ENCODE peak calls at places on chromosomes 4 and X, in four cellular contexts. One of them, this sample, is unnamed.

GRCh38 chr4:143420227-143420626 is 83.6 kb downstream of the GAB1 start:
- DNase-seq in suprapubic skin: no peak
- DNase-seq in uterus: no peak
- DNase-seq in cardiac fibroblast: no peak
- DNase-seq in this sample: no peak

GRCh38 chr4:183182873-183183725 is 84.0 kb downstream of the WWC2 start:
- DNase-seq in suprapubic skin: no peak
- DNase-seq in uterus: peak
- DNase-seq in cardiac fibroblast: peak
- DNase-seq in this sample: no peak

GRCh38 chr4:121514443-121514842 is 133.6 kb upstream of the QRFPR start:
- DNase-seq in suprapubic skin: no peak
- DNase-seq in uterus: no peak
- DNase-seq in cardiac fibroblast: no peak
- DNase-seq in this sample: no peak

GRCh38 chrX:106955004-106955772 is 35.0 kb downstream of the CLDN2 start:
- DNase-seq in suprapubic skin: no peak
- DNase-seq in uterus: no peak
- DNase-seq in cardiac fibroblast: peak
- DNase-seq in this sample: no peak

GRCh38 chr4:151730003-151730559 is 30.7 kb downstream of the GATB start:
- DNase-seq in suprapubic skin: no peak
- DNase-seq in uterus: peak
- DNase-seq in cardiac fibroblast: no peak
- DNase-seq in this sample: no peak

GRCh38 chr4:80240976-80241375 is 25.5 kb upstream of the FGF5 start:
- DNase-seq in suprapubic skin: no peak
- DNase-seq in uterus: no peak
- DNase-seq in cardiac fibroblast: no peak
- DNase-seq in this sample: no peak

GRCh38 chr4:109414938-109415337 is 18.7 kb upstream of the SEC24B start:
- DNase-seq in suprapubic skin: no peak
- DNase-seq in uterus: no peak
- DNase-seq in cardiac fibroblast: peak
- DNase-seq in this sample: no peak

GRCh38 chr4:40699648-40700047 is 50.1 kb upstream of the NSUN7 start:
- DNase-seq in suprapubic skin: no peak
- DNase-seq in uterus: no peak
- DNase-seq in cardiac fibroblast: peak
- DNase-seq in this sample: no peak

GRCh38 chr4:14646831-14647230 is 355.4 kb upstream of the CPEB2 start:
- DNase-seq in suprapubic skin: no peak
- DNase-seq in uterus: no peak
- DNase-seq in cardiac fibroblast: no peak
- DNase-seq in this sample: no peak

GRCh38 chr4:154707877-154708276 is 35.9 kb upstream of the LRAT start:
- DNase-seq in suprapubic skin: no peak
- DNase-seq in uterus: no peak
- DNase-seq in cardiac fibroblast: no peak
- DNase-seq in this sample: no peak

GRCh38 chr4:188012546-188012945 is 17.0 kb downstream of the ZFP42 start:
- DNase-seq in suprapubic skin: no peak
- DNase-seq in uterus: no peak
- DNase-seq in cardiac fibroblast: no peak
- DNase-seq in this sample: no peak

GRCh38 chr4:159598602-159599001 is 495.7 kb downstream of the RAPGEF2 start:
- DNase-seq in suprapubic skin: no peak
- DNase-seq in uterus: no peak
- DNase-seq in cardiac fibroblast: no peak
- DNase-seq in this sample: no peak

GRCh38 chr4:26992657-26993361 is 132.2 kb downstream of the STIM2 start:
- DNase-seq in suprapubic skin: no peak
- DNase-seq in uterus: peak
- DNase-seq in cardiac fibroblast: peak
- DNase-seq in this sample: no peak

GRCh38 chr4:1534076-1534872 is 128.0 kb upstream of the NKX1-1 start:
- DNase-seq in suprapubic skin: no peak
- DNase-seq in uterus: no peak
- DNase-seq in cardiac fibroblast: no peak
- DNase-seq in this sample: no peak

DNA sequence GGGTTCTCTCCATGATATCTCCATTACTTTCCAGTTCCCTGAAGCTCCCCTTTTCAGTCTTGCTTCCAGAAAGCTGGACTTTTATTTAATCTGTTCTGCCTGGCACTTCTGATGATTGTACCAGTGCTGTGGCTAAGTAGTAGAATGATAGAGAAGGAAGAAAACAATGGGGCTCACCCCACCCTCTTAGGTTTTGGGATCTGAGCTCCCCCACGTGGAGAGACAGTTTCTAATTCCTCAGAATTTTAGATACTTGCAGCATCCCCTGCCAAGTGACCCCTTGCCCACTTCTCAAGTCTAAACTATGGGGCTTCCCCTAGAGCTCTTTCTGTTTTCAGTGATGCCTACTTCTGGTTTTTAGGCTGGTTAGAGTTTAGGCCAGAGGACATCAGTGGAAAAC is 73.9 kb downstream of the GC start:
- DNase-seq in suprapubic skin: no peak
- DNase-seq in uterus: no peak
- DNase-seq in cardiac fibroblast: peak
- DNase-seq in this sample: no peak
- TF ChIP-seq CTCF in suprapubic skin: no peak
- TF ChIP-seq CTCF in uterus: no peak
- TF ChIP-seq CTCF in cardiac fibroblast: no peak
- TF ChIP-seq CTCF in this sample: peak

GRCh38 chr4:123398151-123398802 is 1.7 kb downstream of the SPRY1 start:
- DNase-seq in suprapubic skin: peak
- DNase-seq in uterus: peak
- DNase-seq in cardiac fibroblast: no peak
- DNase-seq in this sample: peak

GRCh38 chr4:123398803-123399637 is 2.4 kb downstream of the SPRY1 start:
- DNase-seq in suprapubic skin: peak
- DNase-seq in uterus: peak
- DNase-seq in cardiac fibroblast: peak
- DNase-seq in this sample: peak

GRCh38 chr4:123401466-123402175 is 5.0 kb downstream of the SPRY1 start:
- DNase-seq in suprapubic skin: no peak
- DNase-seq in uterus: no peak
- DNase-seq in cardiac fibroblast: peak
- DNase-seq in this sample: no peak

GRCh38 chr4:123397276-123398150 is 918 bp downstream of the SPRY1 start:
- DNase-seq in suprapubic skin: peak
- DNase-seq in uterus: peak
- DNase-seq in cardiac fibroblast: peak
- DNase-seq in this sample: no peak

GRCh38 chr4:123399638-123400358 is 3.2 kb downstream of the SPRY1 start:
- DNase-seq in suprapubic skin: no peak
- DNase-seq in uterus: no peak
- DNase-seq in cardiac fibroblast: peak
- DNase-seq in this sample: no peak
- TF ChIP-seq CTCF in suprapubic skin: no peak
- TF ChIP-seq CTCF in uterus: no peak
- TF ChIP-seq CTCF in cardiac fibroblast: no peak
- TF ChIP-seq CTCF in this sample: no peak

GRCh38 chr4:117771647-117772337 is 262.5 kb upstream of the NDST3 start:
- DNase-seq in suprapubic skin: no peak
- DNase-seq in uterus: no peak
- DNase-seq in cardiac fibroblast: no peak
- DNase-seq in this sample: no peak
- TF ChIP-seq CTCF in suprapubic skin: no peak
- TF ChIP-seq CTCF in uterus: no peak
- TF ChIP-seq CTCF in cardiac fibroblast: no peak
- TF ChIP-seq CTCF in this sample: peak

DNA sequence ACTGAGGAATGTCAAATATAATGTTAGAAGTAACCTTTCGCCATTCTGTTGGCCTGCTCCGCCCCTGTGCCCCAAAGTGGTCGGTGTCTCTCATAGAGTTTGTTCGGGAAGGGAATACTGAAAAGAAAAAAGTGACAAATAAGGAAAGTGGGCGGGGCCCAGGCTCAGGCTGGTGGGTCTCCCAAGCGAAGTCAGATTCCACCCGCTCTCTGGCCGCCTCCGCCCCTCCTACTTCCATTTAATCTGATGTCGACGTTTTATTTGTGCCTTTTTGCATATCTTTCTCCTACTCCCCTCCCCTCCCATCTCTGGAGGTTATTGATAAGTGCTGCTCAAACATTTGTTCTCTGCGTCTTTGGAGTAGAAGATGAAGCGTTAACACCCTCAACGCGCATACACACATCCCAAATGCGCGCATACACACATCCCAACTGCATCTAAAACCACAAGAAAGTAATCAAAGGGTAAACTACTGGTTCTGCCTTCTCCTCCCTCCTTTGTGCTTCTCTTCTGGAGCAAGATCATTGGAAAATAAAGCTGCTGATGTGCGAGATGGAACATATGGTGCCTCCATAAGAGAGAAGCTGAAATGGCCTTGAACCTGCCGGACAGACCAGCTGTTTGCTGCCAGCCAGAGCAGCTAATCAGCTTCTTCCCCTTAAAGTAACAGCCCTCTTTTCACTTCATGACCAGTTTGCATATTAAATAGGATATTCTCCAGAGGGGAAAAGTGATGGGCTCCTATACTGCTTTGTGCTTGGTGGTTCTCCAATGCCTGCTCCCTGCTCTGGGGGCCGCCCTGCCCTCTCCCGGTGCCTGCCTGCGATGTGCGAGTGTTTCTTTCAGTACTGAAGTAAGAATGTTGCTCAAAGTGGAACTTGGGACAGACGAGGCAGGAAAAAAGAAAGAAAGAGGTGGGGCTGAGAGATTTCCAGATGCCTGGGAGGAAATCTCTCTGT is 3.1 kb downstream of the MAMLD1 start:
- DNase-seq in suprapubic skin: peak
- DNase-seq in uterus: peak
- DNase-seq in cardiac fibroblast: peak
- DNase-seq in this sample: no peak
- TF ChIP-seq CTCF in suprapubic skin: no peak
- TF ChIP-seq CTCF in uterus: no peak
- TF ChIP-seq CTCF in cardiac fibroblast: peak
- TF ChIP-seq CTCF in this sample: peak

GRCh38 chrX:150449313-150449712 is 86.2 kb downstream of the MAMLD1 start:
- DNase-seq in suprapubic skin: no peak
- DNase-seq in uterus: no peak
- DNase-seq in cardiac fibroblast: no peak
- DNase-seq in this sample: no peak
- TF ChIP-seq CTCF in suprapubic skin: no peak
- TF ChIP-seq CTCF in uterus: no peak
- TF ChIP-seq CTCF in cardiac fibroblast: no peak
- TF ChIP-seq CTCF in this sample: no peak

GRCh38 chr4:46390353-46391058 is 578 bp upstream of the GABRA2 start:
- DNase-seq in suprapubic skin: no peak
- DNase-seq in uterus: no peak
- DNase-seq in cardiac fibroblast: no peak
- DNase-seq in this sample: no peak

GRCh38 chr4:46387956-46388355 is 2.0 kb downstream of the GABRA2 start:
- DNase-seq in suprapubic skin: no peak
- DNase-seq in uterus: no peak
- DNase-seq in cardiac fibroblast: no peak
- DNase-seq in this sample: no peak

GRCh38 chr4:46389301-46389761 is 597 bp downstream of the GABRA2 start:
- DNase-seq in suprapubic skin: no peak
- DNase-seq in uterus: no peak
- DNase-seq in cardiac fibroblast: peak
- DNase-seq in this sample: no peak

GRCh38 chr4:46386570-46386969 is 3.4 kb downstream of the GABRA2 start:
- DNase-seq in suprapubic skin: no peak
- DNase-seq in uterus: no peak
- DNase-seq in cardiac fibroblast: no peak
- DNase-seq in this sample: no peak

GRCh38 chr4:46388860-46389259 is 1.1 kb downstream of the GABRA2 start:
- DNase-seq in suprapubic skin: no peak
- DNase-seq in uterus: no peak
- DNase-seq in cardiac fibroblast: no peak
- DNase-seq in this sample: no peak
- TF ChIP-seq CTCF in suprapubic skin: no peak
- TF ChIP-seq CTCF in uterus: no peak
- TF ChIP-seq CTCF in cardiac fibroblast: no peak
- TF ChIP-seq CTCF in this sample: no peak

DNA sequence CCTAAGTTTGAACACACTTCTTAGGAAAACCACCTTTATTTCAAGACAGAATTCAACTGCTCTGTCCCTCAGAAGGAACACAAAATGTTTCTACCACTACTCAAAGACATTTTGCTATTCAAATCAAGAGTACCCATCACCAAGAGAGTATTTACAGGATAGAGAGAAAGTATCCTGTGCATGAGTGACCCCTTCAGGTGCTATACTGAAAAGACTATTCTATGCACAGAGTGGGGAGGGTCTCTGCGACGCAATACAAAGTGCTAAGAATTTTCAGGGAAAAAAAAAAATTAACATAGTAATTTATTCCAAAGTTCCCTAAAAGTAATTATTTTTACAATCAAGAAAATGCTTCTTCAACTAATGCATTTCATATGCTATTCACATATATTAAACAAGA is 346.4 kb upstream of the FAM241A start:
- DNase-seq in suprapubic skin: no peak
- DNase-seq in uterus: no peak
- DNase-seq in cardiac fibroblast: no peak
- DNase-seq in this sample: no peak
- TF ChIP-seq CTCF in suprapubic skin: no peak
- TF ChIP-seq CTCF in uterus: no peak
- TF ChIP-seq CTCF in cardiac fibroblast: no peak
- TF ChIP-seq CTCF in this sample: no peak